ENCODE peak calls at places on chromosomes 11 and 22, in nine cellular contexts. D, Z, V, H, X, G, K, Q and C are unnamed samples.

GRCh38 chr11:5336331-5336730 is 7.0 kb downstream of the OR51B5 start:
- DNase-seq in V (no peak), Z (no peak), X (no peak), G (no peak), K (no peak), D (no peak), Q (no peak), H (no peak), C (no peak)

GRCh38 chr22:17117890-17118289 is 3.3 kb downstream of the TMEM121B start:
- DNase-seq in V (no peak), H (no peak), X (no peak), Z (peak), G (no peak), D (no peak), K (no peak), Q (no peak), C (no peak)

GRCh38 chr22:35154937-35155387 is 89.0 kb downstream of the ISX start:
- DNase-seq in V (no peak), X (peak), H (peak), Q (no peak), Z (no peak), G (peak), D (peak), K (no peak), C (peak)

GRCh38 chr11:3665336-3666022 is 5.7 kb downstream of the CHRNA10 start:
- DNase-seq in Q (no peak), V (no peak), G (no peak), X (no peak), D (no peak), H (no peak), K (no peak), Z (no peak), C (no peak)

GRCh38 chr11:6703247-6704063 is 20.3 kb upstream of the MRPL17 start:
- DNase-seq in K (peak), D (peak), G (no peak), H (peak), Z (peak), Q (no peak), X (peak), V (no peak), C (peak)

GRCh38 chr11:64759722-64760719 is at the start of gene PYGM:
- DNase-seq in Q (no peak), G (no peak), V (no peak), D (no peak), X (no peak), Z (no peak), K (peak), H (peak), C (no peak)

GRCh38 chr11:20070459-20070858 is 89.8 kb downstream of the DBX1 start:
- DNase-seq in Q (no peak), Z (no peak), G (peak), D (no peak), H (no peak), X (no peak), V (no peak), K (no peak), C (no peak)

GRCh38 chr11:127247261-127247660 is 246.7 kb upstream of the KIRREL3 start:
- DNase-seq in H (no peak), Q (no peak), Z (no peak), K (no peak), G (no peak), V (no peak), D (no peak), X (no peak), C (no peak)

GRCh38 chr11:76553554-76554476 is 109.0 kb downstream of the EMSY start:
- DNase-seq in Z (no peak), H (no peak), D (no peak), X (no peak), G (no peak), Q (no peak), V (no peak), K (no peak), C (no peak)